ENCODE peak calls at places on chromosomes 6 and 20, in six cellular contexts. W is esophagus muscularis mucosa, K is stomach, Q is GM12892, D is erythroblast, I is upper lobe of left lung. E is an unnamed sample.

GRCh38 chr6:84635081-84635745 is 129.2 kb downstream of the TBX18 start:
- DNase-seq in W (no peak), K (no peak), Q (no peak), D (no peak), I (no peak), E (no peak)

GRCh38 chr6:63307581-63308246 is 12.1 kb downstream of the LGSN start:
- DNase-seq in W (no peak), K (no peak), Q (no peak), D (peak; percentile 18), I (no peak), E (no peak)

GRCh38 chr6:118755941-118756646 is 104.7 kb upstream of the CEP85L start:
- DNase-seq in W (no peak), K (no peak), Q (no peak), D (no peak), I (no peak), E (no peak)

GRCh38 chr20:1665345-1665744 is 7.8 kb upstream of the SIRPG start:
- DNase-seq in W (peak; percentile 53), K (no peak), Q (no peak), D (no peak), I (no peak), E (no peak)

GRCh38 chr6:139521338-139521737 is 146.9 kb upstream of the CITED2 start:
- DNase-seq in W (no peak), K (no peak), Q (no peak), D (no peak), I (no peak), E (no peak)

GRCh38 chr20:46599227-46599987 is 49.0 kb upstream of the OCSTAMP start:
- DNase-seq in W (no peak), K (no peak), Q (no peak), D (no peak), I (no peak), E (no peak)

GRCh38 chr6:90478278-90478677 is 108.6 kb downstream of the MAP3K7 start:
- DNase-seq in W (no peak), K (no peak), Q (no peak), D (peak; percentile 27), I (no peak), E (no peak)

GRCh38 chr6:7042056-7042653 is 65.6 kb upstream of the RREB1 start:
- DNase-seq in W (no peak), K (peak; percentile 42), Q (no peak), D (peak; percentile 25), I (peak; percentile 75), E (no peak)

GRCh38 chr6:12572884-12573824 is 143.4 kb upstream of the PHACTR1 start:
- DNase-seq in W (no peak), K (no peak), Q (no peak), D (no peak), I (no peak), E (no peak)

GRCh38 chr6:116210750-116211425 is 43.0 kb downstream of the TSPYL4 start:
- DNase-seq in W (no peak), K (no peak), Q (no peak), D (no peak), I (peak; percentile 31), E (no peak)

GRCh38 chr6:20680697-20681165 is 146.5 kb downstream of the CDKAL1 start:
- DNase-seq in W (no peak), K (no peak), Q (no peak), D (no peak), I (no peak), E (no peak)

GRCh38 chr6:16844183-16844582 is 82.9 kb upstream of the ATXN1 start:
- DNase-seq in W (no peak), K (no peak), Q (no peak), D (no peak), I (no peak), E (no peak)

GRCh38 chr6:37366910-37367309 is 13.1 kb downstream of the RNF8 start:
- DNase-seq in W (no peak), K (no peak), Q (no peak), D (no peak), I (no peak), E (no peak)

GRCh38 chr6:95120984-95121383 is 456.4 kb upstream of the MANEA start:
- DNase-seq in W (no peak), K (no peak), Q (no peak), D (no peak), I (no peak), E (no peak)

GRCh38 chr6:32969685-32970412 is 1.5 kb downstream of the BRD2 start:
- DNase-seq in W (peak; percentile 95), K (peak; percentile 76), Q (no peak), D (peak; percentile 94), I (peak; percentile 69), E (peak; percentile 51)
- TF ChIP-seq POLR2A in W (no peak), K (no peak), Q (no peak), D (peak; percentile 78), I (no peak), E (peak; percentile 59)

GRCh38 chr6:137866200-137866913 is 702 bp upstream of the TNFAIP3 start:
- DNase-seq in W (no peak), K (no peak), Q (no peak), D (peak; percentile 87), I (no peak), E (peak; percentile 39)

GRCh38 chr6:137868721-137869631 is 1.9 kb downstream of the TNFAIP3 start:
- DNase-seq in W (no peak), K (no peak), Q (no peak), D (no peak), I (no peak), E (no peak)

GRCh38 chr6:137864812-137865508 is 2.1 kb upstream of the TNFAIP3 start:
- DNase-seq in W (no peak), K (no peak), Q (no peak), D (peak; percentile 66), I (no peak), E (no peak)

GRCh38 chr6:137867685-137868509 is 838 bp downstream of the TNFAIP3 start:
- DNase-seq in W (no peak), K (peak; percentile 45), Q (no peak), D (peak; percentile 76), I (peak; percentile 52), E (peak; percentile 19)

DNA sequence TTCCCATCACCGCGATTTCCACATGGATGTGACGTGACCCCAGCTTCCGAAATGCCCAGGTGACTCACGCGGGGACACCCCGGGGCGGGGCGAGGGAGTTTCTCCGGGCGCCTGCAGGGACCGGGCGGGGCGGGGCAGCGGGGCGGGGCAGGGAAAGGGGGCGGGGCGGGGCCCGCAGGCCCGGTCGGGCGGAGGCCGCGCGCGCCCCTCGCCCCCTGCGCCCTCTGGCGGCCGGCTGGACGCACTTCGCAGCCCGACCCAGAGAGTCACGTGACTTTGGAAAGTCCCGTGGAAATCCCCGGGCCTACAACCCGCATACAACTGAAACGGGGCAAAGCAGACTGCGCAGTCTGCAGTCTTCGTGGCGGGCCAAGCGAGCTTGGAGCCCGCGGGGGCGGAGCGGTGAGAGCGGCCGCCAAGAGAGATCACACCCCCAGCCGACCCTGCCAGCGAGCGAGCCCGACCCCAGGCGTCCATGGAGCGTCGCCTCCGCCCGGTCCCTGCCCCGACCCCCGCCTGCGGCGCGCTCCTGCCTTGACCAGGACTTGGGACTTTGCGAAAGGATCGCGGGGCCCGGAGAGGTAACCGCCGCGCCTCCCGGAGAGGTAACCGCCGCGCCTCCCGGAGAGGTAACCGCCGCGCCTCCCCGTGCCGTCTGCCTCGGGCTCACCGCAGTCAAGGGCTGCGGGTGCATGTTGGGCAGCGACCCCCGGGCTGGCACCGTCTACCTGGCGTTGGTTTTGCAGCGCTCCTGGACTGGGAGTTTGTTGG is at the start of gene TNFAIP3:
- DNase-seq in W (peak; percentile 98), K (peak; percentile 92), Q (peak; percentile 75), D (peak; percentile 97), I (peak; percentile 96), E (peak; percentile 90)
- TF ChIP-seq POLR2A in W (peak; percentile 57), K (no peak), Q (peak; percentile 95), D (no peak), I (peak; percentile 58), E (peak; percentile 84)

DNA sequence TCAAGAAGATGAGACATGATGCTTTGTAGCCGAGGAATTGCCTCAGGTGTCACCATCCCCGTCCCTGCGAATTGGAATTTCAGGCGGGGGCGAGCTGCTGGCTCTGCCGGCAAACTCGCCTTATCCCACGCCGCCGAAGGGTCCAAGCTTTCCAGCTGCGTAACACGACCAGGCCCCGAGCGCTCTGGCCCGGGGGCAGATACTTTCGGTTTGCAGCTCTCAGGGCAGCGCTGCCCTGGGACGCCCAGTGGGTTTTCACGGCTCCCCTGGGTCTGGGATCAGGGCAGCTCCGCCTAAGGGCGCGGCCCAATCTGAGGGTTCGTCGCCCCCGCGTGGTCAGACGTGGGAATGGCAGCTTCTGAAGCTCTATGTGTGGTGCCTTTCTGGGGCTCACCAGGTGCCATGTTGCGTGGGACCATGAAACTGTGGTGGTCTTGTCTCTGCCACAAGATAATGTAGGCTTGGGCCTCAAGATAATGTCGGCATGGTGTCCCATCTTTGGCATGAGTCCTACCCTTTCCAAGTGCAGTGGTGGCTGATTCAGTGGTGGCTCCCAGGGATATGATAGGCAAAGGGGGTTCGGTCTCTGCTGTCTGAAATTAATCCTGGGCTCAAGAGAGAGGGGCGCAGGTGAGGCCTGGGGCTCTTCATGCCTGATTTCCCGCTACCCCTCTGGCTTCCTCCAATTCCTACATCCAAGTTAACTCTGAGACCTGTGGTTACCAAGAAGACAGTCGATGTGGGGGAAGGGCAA is 21.0 kb downstream of the PIGT start:
- DNase-seq in W (peak; percentile 95), K (peak; percentile 94), Q (peak; percentile 74), D (peak; percentile 92), I (peak; percentile 95), E (peak; percentile 92)
- TF ChIP-seq POLR2A in W (no peak), K (no peak), Q (no peak), D (no peak), I (no peak), E (no peak)

GRCh38 chr6:151043944-151044343 is 178.4 kb downstream of the MTHFD1L start:
- DNase-seq in W (no peak), K (no peak), Q (no peak), D (no peak), I (no peak), E (no peak)

GRCh38 chr6:151041686-151042085 is 176.2 kb downstream of the MTHFD1L start:
- DNase-seq in W (no peak), K (no peak), Q (no peak), D (no peak), I (no peak), E (no peak)

GRCh38 chr6:151044465-151045441 is 179.3 kb downstream of the MTHFD1L start:
- DNase-seq in W (no peak), K (peak; percentile 93), Q (no peak), D (no peak), I (peak; percentile 77), E (peak; percentile 66)
- TF ChIP-seq POLR2A in W (no peak), K (no peak), Q (no peak), D (no peak), I (no peak), E (no peak)

GRCh38 chr20:50379991-50380696 is 130.0 kb upstream of the PTPN1 start:
- DNase-seq in W (no peak), K (no peak), Q (no peak), D (no peak), I (no peak), E (no peak)

GRCh38 chr20:50380697-50381040 is 129.5 kb upstream of the PTPN1 start:
- DNase-seq in W (no peak), K (peak; percentile 53), Q (no peak), D (peak; percentile 23), I (no peak), E (no peak)

GRCh38 chr20:50378170-50379000 is 131.8 kb upstream of the PTPN1 start:
- DNase-seq in W (no peak), K (no peak), Q (no peak), D (no peak), I (no peak), E (no peak)

GRCh38 chr20:50381053-50381732 is 129.0 kb upstream of the PTPN1 start:
- DNase-seq in W (no peak), K (no peak), Q (no peak), D (no peak), I (no peak), E (no peak)

GRCh38 chr20:50379049-50379990 is 130.9 kb upstream of the PTPN1 start:
- DNase-seq in W (peak; percentile 98), K (peak; percentile 95), Q (no peak), D (no peak), I (peak; percentile 95), E (peak; percentile 95)
- TF ChIP-seq POLR2A in W (peak; percentile 76), K (no peak), Q (no peak), D (no peak), I (no peak), E (peak; percentile 32)

E was measured in tibial nerve.